ENCODE peak calls at places on chromosome 21, in four cellular contexts. Q, Y, A and X are unnamed samples.

GRCh38 chr21:42330380-42331336 is 15.4 kb upstream of the TFF3 start:
- DNase-seq in Q (peak), Y (no peak), A (no peak), X (no peak)

GRCh38 chr21:41600116-41600515 is 92.2 kb upstream of the TMPRSS2 start:
- DNase-seq in Y (no peak), A (no peak), Q (no peak), X (no peak)

GRCh38 chr21:34035619-34036354 is 37.6 kb upstream of the MRPS6 start:
- DNase-seq in A (no peak), Y (peak), Q (peak), X (no peak)

GRCh38 chr21:42117229-42118048 is 46.3 kb downstream of the UMODL1 start:
- DNase-seq in Q (peak), A (peak), Y (peak), X (peak)

GRCh38 chr21:21612446-21612845 is 614.2 kb downstream of the NCAM2 start:
- DNase-seq in Q (peak), Y (peak), A (peak), X (no peak)

GRCh38 chr21:34004013-34004938 is 69.1 kb upstream of the MRPS6 start:
- DNase-seq in A (no peak), Q (no peak), Y (no peak), X (no peak)

GRCh38 chr21:15058718-15059316 is 6.0 kb downstream of the NRIP1 start:
- DNase-seq in Q (peak), Y (peak), A (no peak), X (no peak)

GRCh38 chr21:33655591-33656221 is 13.4 kb downstream of the ITSN1 start:
- DNase-seq in Q (peak), A (peak), Y (peak), X (no peak)

GRCh38 chr21:33976082-33976979 is 60.7 kb upstream of the ATP5PO start:
- DNase-seq in A (no peak), Y (peak), Q (peak), X (no peak)

GRCh38 chr21:31248598-31248997 is 95.5 kb downstream of the TIAM1 start:
- DNase-seq in Y (no peak), Q (peak), A (no peak), X (no peak)

GRCh38 chr21:17612023-17612564 is 607 bp downstream of the BTG3 start:
- DNase-seq in Q (peak), A (peak), Y (peak), X (peak)

GRCh38 chr21:40002978-40003377 is 135.7 kb downstream of the PCP4 start:
- DNase-seq in Q (no peak), A (no peak), Y (no peak), X (no peak)

GRCh38 chr21:34989337-34990151 is 59.6 kb downstream of the RUNX1 start:
- DNase-seq in Q (peak), A (no peak), Y (no peak), X (no peak)

GRCh38 chr21:42056996-42057689 is 14.0 kb upstream of the UMODL1 start:
- DNase-seq in Q (peak), A (no peak), Y (no peak), X (no peak)

GRCh38 chr21:36656138-36656537 is 42.8 kb upstream of the SIM2 start:
- DNase-seq in A (no peak), Q (no peak), Y (no peak), X (no peak)

GRCh38 chr21:29025328-29025713 is 853 bp downstream of the USP16 start:
- DNase-seq in Y (no peak), Q (peak), A (no peak), X (no peak)

GRCh38 chr21:45270306-45270821 is 17.3 kb downstream of the POFUT2 start:
- DNase-seq in Q (peak), A (peak), Y (peak), X (no peak)
- TF ChIP-seq CTCF in Q (peak), A (peak), Y (peak), X (no peak)

DNA sequence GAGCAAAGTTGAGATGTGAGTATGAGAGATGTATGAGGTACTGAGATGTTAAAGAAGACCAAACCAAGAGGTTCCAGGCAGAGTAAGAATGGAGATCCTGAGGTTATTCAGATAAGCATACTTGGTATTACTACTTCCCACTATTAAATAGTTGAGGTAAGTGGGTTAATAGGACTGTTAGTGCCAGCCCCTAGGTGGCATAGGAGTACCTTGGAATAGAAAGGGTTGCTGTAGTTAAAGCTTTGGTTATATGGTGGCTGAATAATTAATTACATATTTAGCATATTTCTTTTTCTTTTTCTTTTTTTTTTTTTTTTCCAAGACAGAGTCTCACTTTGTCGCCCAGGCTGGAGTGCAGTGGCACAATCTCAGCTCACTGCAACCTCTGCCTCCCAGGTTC is 397.9 kb upstream of the TMPRSS15 start:
- DNase-seq in Q (peak), Y (no peak), A (no peak), X (no peak)
- TF ChIP-seq CTCF in Q (peak), Y (no peak), A (peak), X (no peak)

DNA sequence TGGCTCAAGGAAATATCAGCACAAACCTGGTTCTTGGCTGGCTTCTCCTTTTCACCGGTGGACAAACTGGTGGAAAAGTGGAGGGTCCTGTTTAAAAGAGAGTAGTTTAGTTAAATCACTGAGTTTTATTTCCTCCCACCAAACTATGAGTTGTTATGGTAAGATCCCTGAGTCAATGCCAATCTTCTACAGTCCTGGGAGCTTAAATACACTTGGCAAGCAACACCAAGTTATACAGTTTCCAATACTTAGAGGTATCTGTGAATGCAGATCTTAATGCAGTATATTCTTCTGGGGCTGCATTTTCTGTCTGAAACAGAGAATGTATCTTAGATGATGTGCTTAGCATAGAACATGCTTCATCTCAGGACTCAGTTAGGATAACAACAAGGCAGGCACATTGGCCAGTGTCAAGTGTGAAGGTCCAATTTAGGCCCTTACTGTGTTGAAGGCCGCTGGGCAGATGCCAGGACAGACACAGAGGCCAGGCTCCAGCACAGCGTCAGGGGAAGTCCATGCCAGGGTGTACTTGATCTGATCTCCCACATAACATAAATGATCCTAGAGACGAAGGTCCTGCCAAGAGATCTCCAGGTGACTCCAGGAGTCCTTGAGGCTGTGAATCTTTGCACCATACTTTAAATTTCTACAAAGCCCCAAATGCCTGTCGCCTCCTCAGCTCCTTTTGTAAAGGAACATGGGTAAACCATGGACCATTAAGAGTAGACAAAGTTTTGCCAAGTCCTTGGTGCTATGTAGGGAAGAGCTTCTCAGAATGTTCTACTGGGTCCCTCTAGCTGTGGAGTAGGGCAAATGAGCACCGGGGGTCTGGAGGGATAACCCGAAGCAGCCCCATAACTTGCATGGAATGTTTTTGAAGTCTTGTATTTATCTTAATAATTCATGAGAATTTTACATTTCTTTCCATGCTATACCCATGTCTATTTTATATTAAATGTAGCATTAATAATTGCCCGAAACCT is 76.8 kb downstream of the KCNJ15 start:
- DNase-seq in A (no peak), Q (peak), Y (no peak), X (no peak)
- TF ChIP-seq CTCF in A (peak), Q (peak), Y (no peak), X (no peak)

GRCh38 chr21:25885405-25885804 is 150.6 kb downstream of the GABPA start:
- DNase-seq in Q (peak), Y (peak), A (no peak), X (no peak)

GRCh38 chr21:25878334-25878733 is 143.6 kb downstream of the GABPA start:
- DNase-seq in Y (no peak), A (no peak), Q (peak), X (no peak)

GRCh38 chr21:25879203-25879602 is 144.4 kb downstream of the GABPA start:
- DNase-seq in A (no peak), Y (no peak), Q (no peak), X (no peak)

GRCh38 chr21:25885880-25886279 is 151.1 kb downstream of the GABPA start:
- DNase-seq in A (no peak), Y (no peak), Q (no peak), X (no peak)

GRCh38 chr21:25881524-25882376 is 147.0 kb downstream of the GABPA start:
- DNase-seq in A (peak), Y (peak), Q (peak), X (peak)
- TF ChIP-seq CTCF in A (peak), Y (peak), Q (peak), X (peak)

GRCh38 chr21:45954271-45954670 is 27.3 kb upstream of the COL6A1 start:
- DNase-seq in Q (peak), A (peak), Y (no peak), X (no peak)
- TF ChIP-seq CTCF in Q (peak), A (peak), Y (peak), X (no peak)

DNA sequence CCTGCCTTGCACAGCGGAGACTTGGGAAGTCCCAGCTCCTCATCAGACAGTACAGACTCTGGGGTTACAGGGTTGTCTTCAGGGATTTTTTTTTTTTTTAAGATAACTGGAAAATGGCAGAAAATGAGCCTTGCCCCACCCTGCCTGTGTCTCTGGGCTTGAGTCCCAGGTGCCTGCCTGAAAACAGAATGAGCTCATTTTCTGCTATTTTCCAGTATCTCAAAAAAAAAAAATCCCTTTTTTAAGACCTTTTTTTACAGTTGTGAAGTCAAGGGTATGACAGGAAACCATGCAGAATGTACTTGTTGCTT is 10.1 kb downstream of the SLX9 start:
- DNase-seq in A (no peak), Q (no peak), Y (no peak), X (no peak)
- TF ChIP-seq CTCF in A (no peak), Q (no peak), Y (no peak), X (peak)